ENCODE peak calls at places on chromosomes 3 and 15, in six cellular contexts. One of them, this sample, is unnamed.

GRCh38 chr15:64334530-64334929 is 21.4 kb downstream of the CSNK1G1 start:
- DNase-seq in 8988T: no peak
- DNase-seq in NCI-H774: no peak
- DNase-seq in HS-5: no peak
- DNase-seq in B cell: no peak
- DNase-seq in GM23338: peak; percentile 72
- DNase-seq in this sample: no peak

GRCh38 chr3:196969001-196969659 is 497 bp upstream of the PIGZ start:
- DNase-seq in 8988T: peak; percentile 63
- DNase-seq in NCI-H774: peak; percentile 27
- DNase-seq in HS-5: no peak
- DNase-seq in B cell: no peak
- DNase-seq in GM23338: peak; percentile 43
- DNase-seq in this sample: peak; percentile 39

GRCh38 chr3:15779111-15779510 is 18.7 kb downstream of the ANKRD28 start:
- DNase-seq in 8988T: no peak
- DNase-seq in NCI-H774: no peak
- DNase-seq in HS-5: no peak
- DNase-seq in B cell: no peak
- DNase-seq in GM23338: no peak
- DNase-seq in this sample: no peak

GRCh38 chr15:35546581-35547381 is 816 bp upstream of the DPH6 start:
- DNase-seq in 8988T: no peak
- DNase-seq in NCI-H774: no peak
- DNase-seq in HS-5: no peak
- DNase-seq in B cell: no peak
- DNase-seq in GM23338: peak; percentile 4
- DNase-seq in this sample: peak; percentile 13

GRCh38 chr3:136184703-136185102 is 11.4 kb downstream of the MSL2 start:
- DNase-seq in 8988T: no peak
- DNase-seq in NCI-H774: no peak
- DNase-seq in HS-5: no peak
- DNase-seq in B cell: no peak
- DNase-seq in GM23338: no peak
- DNase-seq in this sample: no peak

GRCh38 chr3:73431136-73431933 is 193.4 kb downstream of the PDZRN3 start:
- DNase-seq in 8988T: no peak
- DNase-seq in NCI-H774: no peak
- DNase-seq in HS-5: no peak
- DNase-seq in B cell: no peak
- DNase-seq in GM23338: no peak
- DNase-seq in this sample: no peak

GRCh38 chr3:188627652-188628051 is 473.7 kb downstream of the LPP start:
- DNase-seq in 8988T: no peak
- DNase-seq in NCI-H774: no peak
- DNase-seq in HS-5: peak; percentile 90
- DNase-seq in B cell: no peak
- DNase-seq in GM23338: no peak
- DNase-seq in this sample: no peak

GRCh38 chr15:66703540-66703941 is 1.5 kb downstream of the SMAD6 start:
- DNase-seq in 8988T: peak; percentile 50
- DNase-seq in NCI-H774: no peak
- DNase-seq in HS-5: no peak
- DNase-seq in B cell: no peak
- DNase-seq in GM23338: peak; percentile 35
- DNase-seq in this sample: no peak

GRCh38 chr3:37993811-37994638 is 3.4 kb downstream of the VILL start:
- DNase-seq in 8988T: no peak
- DNase-seq in NCI-H774: peak; percentile 8
- DNase-seq in HS-5: peak; percentile 29
- DNase-seq in B cell: peak; percentile 56
- DNase-seq in GM23338: peak; percentile 80
- DNase-seq in this sample: peak; percentile 76

GRCh38 chr3:123627673-123628670 is 43.1 kb upstream of the HACD2 start:
- DNase-seq in 8988T: no peak
- DNase-seq in NCI-H774: no peak
- DNase-seq in HS-5: no peak
- DNase-seq in B cell: no peak
- DNase-seq in GM23338: no peak
- DNase-seq in this sample: peak; percentile 67